ENCODE peak calls at places on chromosome X, in nine cellular contexts. One of them, this sample, is unnamed.

GRCh38 chrX:10507876-10508275 is 112.5 kb downstream of the MID1 start:
- DNase-seq in heart left ventricle: no peak
- DNase-seq in heart right ventricle: no peak
- DNase-seq in fibroblast of lung: no peak
- DNase-seq in psoas muscle: no peak
- DNase-seq in PC-9: no peak
- DNase-seq in H1: no peak
- DNase-seq in A549: no peak
- DNase-seq in MM.1S: no peak
- DNase-seq in this sample: no peak

GRCh38 chrX:13721819-13722527 is 12.4 kb downstream of the TRAPPC2 start:
- DNase-seq in heart left ventricle: no peak
- DNase-seq in heart right ventricle: no peak
- DNase-seq in fibroblast of lung: peak
- DNase-seq in psoas muscle: no peak
- DNase-seq in PC-9: peak
- DNase-seq in H1: no peak
- DNase-seq in A549: no peak
- DNase-seq in MM.1S: no peak
- DNase-seq in this sample: no peak

GRCh38 chrX:149497626-149498025 is 7.5 kb downstream of the IDS start:
- DNase-seq in heart left ventricle: no peak
- DNase-seq in heart right ventricle: no peak
- DNase-seq in fibroblast of lung: peak
- DNase-seq in psoas muscle: no peak
- DNase-seq in PC-9: no peak
- DNase-seq in H1: no peak
- DNase-seq in A549: no peak
- DNase-seq in MM.1S: no peak
- DNase-seq in this sample: no peak

GRCh38 chrX:2484232-2484631 is 16.5 kb downstream of the DHRSX start:
- DNase-seq in heart left ventricle: no peak
- DNase-seq in heart right ventricle: no peak
- DNase-seq in fibroblast of lung: peak
- DNase-seq in psoas muscle: no peak
- DNase-seq in PC-9: no peak
- DNase-seq in H1: no peak
- DNase-seq in A549: no peak
- DNase-seq in MM.1S: no peak
- DNase-seq in this sample: no peak

GRCh38 chrX:53494427-53494826 is 60.3 kb upstream of the HSD17B10 start:
- DNase-seq in heart left ventricle: no peak
- DNase-seq in heart right ventricle: no peak
- DNase-seq in fibroblast of lung: peak
- DNase-seq in psoas muscle: no peak
- DNase-seq in PC-9: no peak
- DNase-seq in H1: no peak
- DNase-seq in A549: no peak
- DNase-seq in MM.1S: no peak
- DNase-seq in this sample: no peak

GRCh38 chrX:40074080-40074958 is 23.4 kb downstream of the BCOR start:
- DNase-seq in heart left ventricle: no peak
- DNase-seq in heart right ventricle: no peak
- DNase-seq in fibroblast of lung: no peak
- DNase-seq in psoas muscle: no peak
- DNase-seq in PC-9: no peak
- DNase-seq in H1: no peak
- DNase-seq in A549: no peak
- DNase-seq in MM.1S: no peak
- DNase-seq in this sample: no peak

GRCh38 chrX:63754141-63754859 is 30.7 kb downstream of the ARHGEF9 start:
- DNase-seq in heart left ventricle: no peak
- DNase-seq in heart right ventricle: no peak
- DNase-seq in fibroblast of lung: peak
- DNase-seq in psoas muscle: no peak
- DNase-seq in PC-9: peak
- DNase-seq in H1: no peak
- DNase-seq in A549: peak
- DNase-seq in MM.1S: no peak
- DNase-seq in this sample: peak

GRCh38 chrX:10656214-10656613 is 35.8 kb upstream of the MID1 start:
- DNase-seq in heart left ventricle: no peak
- DNase-seq in heart right ventricle: no peak
- DNase-seq in fibroblast of lung: no peak
- DNase-seq in psoas muscle: no peak
- DNase-seq in PC-9: no peak
- DNase-seq in H1: no peak
- DNase-seq in A549: no peak
- DNase-seq in MM.1S: no peak
- DNase-seq in this sample: no peak

GRCh38 chrX:138710311-138710791 is 1.2 kb downstream of the FGF13 start:
- DNase-seq in heart left ventricle: no peak
- DNase-seq in heart right ventricle: no peak
- DNase-seq in fibroblast of lung: no peak
- DNase-seq in psoas muscle: peak
- DNase-seq in PC-9: no peak
- DNase-seq in H1: peak
- DNase-seq in A549: no peak
- DNase-seq in MM.1S: no peak
- DNase-seq in this sample: no peak

GRCh38 chrX:147911192-147912022 is at the start of gene FMR1:
- DNase-seq in heart left ventricle: peak
- DNase-seq in heart right ventricle: peak
- DNase-seq in fibroblast of lung: peak
- DNase-seq in psoas muscle: peak
- DNase-seq in PC-9: peak
- DNase-seq in H1: peak
- DNase-seq in A549: peak
- DNase-seq in MM.1S: peak
- DNase-seq in this sample: peak

GRCh38 chrX:11648705-11649519 is 16.8 kb downstream of the ARHGAP6 start:
- DNase-seq in heart left ventricle: no peak
- DNase-seq in heart right ventricle: no peak
- DNase-seq in fibroblast of lung: no peak
- DNase-seq in psoas muscle: no peak
- DNase-seq in PC-9: no peak
- DNase-seq in H1: no peak
- DNase-seq in A549: no peak
- DNase-seq in MM.1S: no peak
- DNase-seq in this sample: no peak

GRCh38 chrX:29787666-29788065 is 427.7 kb upstream of the MAGEB2 start:
- DNase-seq in heart left ventricle: no peak
- DNase-seq in heart right ventricle: no peak
- DNase-seq in fibroblast of lung: peak
- DNase-seq in psoas muscle: no peak
- DNase-seq in PC-9: no peak
- DNase-seq in H1: no peak
- DNase-seq in A549: no peak
- DNase-seq in MM.1S: no peak
- DNase-seq in this sample: no peak

GRCh38 chrX:2705036-2705435 is 13.9 kb downstream of the CD99 start:
- DNase-seq in heart left ventricle: peak
- DNase-seq in heart right ventricle: peak
- DNase-seq in fibroblast of lung: peak
- DNase-seq in psoas muscle: no peak
- DNase-seq in PC-9: no peak
- DNase-seq in H1: no peak
- DNase-seq in A549: no peak
- DNase-seq in MM.1S: no peak
- DNase-seq in this sample: no peak

GRCh38 chrX:154363706-154364439 is 10.6 kb downstream of the FLNA start:
- DNase-seq in heart left ventricle: no peak
- DNase-seq in heart right ventricle: no peak
- DNase-seq in fibroblast of lung: no peak
- DNase-seq in psoas muscle: no peak
- DNase-seq in PC-9: no peak
- DNase-seq in H1: no peak
- DNase-seq in A549: no peak
- DNase-seq in MM.1S: no peak
- DNase-seq in this sample: no peak
- H3K27ac ChIP-seq in heart left ventricle: peak
- H3K27ac ChIP-seq in heart right ventricle: no peak
- H3K27ac ChIP-seq in fibroblast of lung: no peak
- H3K27ac ChIP-seq in psoas muscle: no peak
- H3K27ac ChIP-seq in PC-9: no peak
- H3K27ac ChIP-seq in H1: no peak
- H3K27ac ChIP-seq in A549: peak
- H3K27ac ChIP-seq in MM.1S: no peak
- H3K27ac ChIP-seq in this sample: no peak

GRCh38 chrX:47162927-47163583 is 18.0 kb downstream of the RBM10 start:
- DNase-seq in heart left ventricle: no peak
- DNase-seq in heart right ventricle: no peak
- DNase-seq in fibroblast of lung: no peak
- DNase-seq in psoas muscle: no peak
- DNase-seq in PC-9: no peak
- DNase-seq in H1: no peak
- DNase-seq in A549: no peak
- DNase-seq in MM.1S: no peak
- DNase-seq in this sample: no peak

GRCh38 chrX:47160781-47161180 is 15.8 kb downstream of the RBM10 start:
- DNase-seq in heart left ventricle: no peak
- DNase-seq in heart right ventricle: no peak
- DNase-seq in fibroblast of lung: no peak
- DNase-seq in psoas muscle: no peak
- DNase-seq in PC-9: no peak
- DNase-seq in H1: no peak
- DNase-seq in A549: no peak
- DNase-seq in MM.1S: no peak
- DNase-seq in this sample: no peak

GRCh38 chrX:47158781-47159180 is 13.8 kb downstream of the RBM10 start:
- DNase-seq in heart left ventricle: no peak
- DNase-seq in heart right ventricle: no peak
- DNase-seq in fibroblast of lung: no peak
- DNase-seq in psoas muscle: no peak
- DNase-seq in PC-9: no peak
- DNase-seq in H1: no peak
- DNase-seq in A549: no peak
- DNase-seq in MM.1S: no peak
- DNase-seq in this sample: no peak

GRCh38 chrX:47156611-47157520 is 11.8 kb downstream of the RBM10 start:
- DNase-seq in heart left ventricle: no peak
- DNase-seq in heart right ventricle: no peak
- DNase-seq in fibroblast of lung: no peak
- DNase-seq in psoas muscle: no peak
- DNase-seq in PC-9: no peak
- DNase-seq in H1: no peak
- DNase-seq in A549: no peak
- DNase-seq in MM.1S: no peak
- DNase-seq in this sample: no peak

DNA sequence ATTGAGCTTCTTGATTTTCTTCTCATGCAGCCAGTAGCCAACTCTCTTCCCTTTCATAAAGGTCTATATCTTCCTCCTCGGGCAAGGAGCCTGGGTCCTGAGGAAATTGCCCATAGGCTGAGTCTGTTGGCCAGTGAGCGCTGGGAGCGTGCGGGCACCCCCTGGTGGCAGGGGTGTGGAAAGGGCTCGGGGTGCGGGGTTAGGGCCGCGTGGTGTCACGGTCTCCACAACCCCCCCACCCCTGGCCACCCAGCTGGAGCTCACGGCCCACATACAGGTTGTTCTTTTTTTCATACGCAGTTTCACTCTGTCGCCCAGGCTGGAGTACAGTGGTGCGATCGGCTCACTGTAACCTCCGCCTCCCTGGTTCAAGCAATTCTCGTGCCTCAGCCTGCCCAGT is 13.1 kb downstream of the RBM10 start:
- DNase-seq in heart left ventricle: no peak
- DNase-seq in heart right ventricle: no peak
- DNase-seq in fibroblast of lung: no peak
- DNase-seq in psoas muscle: no peak
- DNase-seq in PC-9: no peak
- DNase-seq in H1: peak
- DNase-seq in A549: no peak
- DNase-seq in MM.1S: no peak
- DNase-seq in this sample: no peak
- TF ChIP-seq CTCF in heart left ventricle: no peak
- TF ChIP-seq CTCF in heart right ventricle: no peak
- TF ChIP-seq CTCF in fibroblast of lung: no peak
- TF ChIP-seq CTCF in psoas muscle: no peak
- TF ChIP-seq CTCF in PC-9: no peak
- TF ChIP-seq CTCF in H1: peak
- TF ChIP-seq CTCF in A549: no peak
- TF ChIP-seq CTCF in MM.1S: no peak
- TF ChIP-seq CTCF in this sample: no peak

DNA sequence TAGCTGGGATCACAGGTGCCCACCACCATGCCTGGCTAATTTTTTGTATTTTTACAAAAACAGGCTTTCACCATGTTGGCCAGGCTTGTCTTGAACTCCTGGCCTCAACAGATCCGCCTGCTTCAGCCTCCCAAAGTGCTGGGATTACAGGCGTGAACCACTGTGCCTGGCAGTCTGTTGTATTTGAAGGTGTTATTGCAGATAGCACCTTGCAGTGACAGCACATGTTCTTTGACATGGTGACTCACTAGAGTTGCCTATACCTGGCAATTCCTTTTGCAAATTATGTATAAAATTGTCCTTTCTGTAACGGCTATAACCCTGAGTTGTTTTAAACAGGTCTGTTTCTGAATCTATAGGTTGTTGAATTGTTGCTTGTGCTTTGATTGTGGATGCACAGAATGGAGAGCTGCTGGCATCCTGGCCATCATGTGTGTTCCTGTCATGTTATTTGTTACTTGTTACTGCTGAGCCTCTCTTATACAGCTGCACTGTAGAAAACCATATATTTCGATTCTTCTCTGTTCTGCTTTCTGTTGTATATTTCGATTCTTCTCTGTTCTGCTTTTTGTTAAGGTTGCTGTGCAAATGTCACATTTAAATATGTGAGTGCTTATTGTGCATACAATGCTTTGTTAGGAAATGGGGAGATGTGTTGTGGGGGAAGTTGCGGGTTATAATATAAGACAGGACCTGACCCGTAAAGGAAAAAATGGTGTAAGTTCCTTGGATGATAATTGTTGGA is 8.1 kb downstream of the OGT start:
- DNase-seq in heart left ventricle: no peak
- DNase-seq in heart right ventricle: no peak
- DNase-seq in fibroblast of lung: no peak
- DNase-seq in psoas muscle: no peak
- DNase-seq in PC-9: no peak
- DNase-seq in H1: no peak
- DNase-seq in A549: no peak
- DNase-seq in MM.1S: no peak
- DNase-seq in this sample: no peak
- H3K27ac ChIP-seq in heart left ventricle: peak
- H3K27ac ChIP-seq in heart right ventricle: no peak
- H3K27ac ChIP-seq in fibroblast of lung: peak
- H3K27ac ChIP-seq in psoas muscle: peak
- H3K27ac ChIP-seq in PC-9: peak
- H3K27ac ChIP-seq in H1: no peak
- H3K27ac ChIP-seq in A549: peak
- H3K27ac ChIP-seq in MM.1S: no peak
- H3K27ac ChIP-seq in this sample: peak

DNA sequence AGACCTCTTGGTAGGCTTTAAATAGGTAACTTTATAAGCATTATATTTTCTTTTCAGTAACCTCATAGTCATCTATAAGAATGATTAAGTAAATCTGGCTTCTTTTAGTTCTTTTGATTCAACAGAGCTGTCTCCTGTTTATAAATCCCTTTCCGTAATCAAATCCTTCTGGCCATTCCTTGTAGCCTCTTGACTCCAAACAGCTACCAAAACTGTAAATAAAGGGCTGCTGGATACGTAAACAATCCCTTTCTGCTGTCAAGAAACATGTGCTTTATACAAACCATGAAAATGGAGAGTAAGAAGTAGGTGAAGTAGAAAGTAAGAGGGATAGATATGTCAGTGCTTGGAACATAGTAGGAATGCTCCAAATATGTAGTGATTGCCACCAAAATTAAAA is 183.2 kb upstream of the CASK start:
- DNase-seq in heart left ventricle: no peak
- DNase-seq in heart right ventricle: no peak
- DNase-seq in fibroblast of lung: peak
- DNase-seq in psoas muscle: no peak
- DNase-seq in PC-9: no peak
- DNase-seq in H1: no peak
- DNase-seq in A549: no peak
- DNase-seq in MM.1S: no peak
- DNase-seq in this sample: no peak
- TF ChIP-seq CTCF in heart left ventricle: no peak
- TF ChIP-seq CTCF in heart right ventricle: no peak
- TF ChIP-seq CTCF in fibroblast of lung: no peak
- TF ChIP-seq CTCF in psoas muscle: no peak
- TF ChIP-seq CTCF in PC-9: no peak
- TF ChIP-seq CTCF in H1: no peak
- TF ChIP-seq CTCF in A549: no peak
- TF ChIP-seq CTCF in MM.1S: no peak
- TF ChIP-seq CTCF in this sample: no peak

This sample was measured in breast epithelium.